ENCODE peak calls at places on chromosomes 11 and 22, in seven cellular contexts. B, H, Z, D, K, Q and X are unnamed samples.

GRCh38 chr11:16364250-16364649 is 7.9 kb upstream of the SOX6 start:
- DNase-seq in B (no peak), H (no peak), Z (no peak), D (no peak), K (no peak), Q (no peak), X (no peak)

GRCh38 chr11:11732116-11732515 is 109.7 kb upstream of the USP47 start:
- DNase-seq in B (no peak), H (no peak), Z (no peak), D (no peak), K (no peak), Q (no peak), X (no peak)

GRCh38 chr11:1691027-1691877 is 5.7 kb upstream of the KRTAP5-6 start:
- DNase-seq in B (no peak), H (peak), Z (no peak), D (no peak), K (no peak), Q (no peak), X (no peak)

GRCh38 chr22:35538801-35539321 is 1.8 kb upstream of the RASD2 start:
- DNase-seq in B (no peak), H (no peak), Z (peak), D (peak), K (peak), Q (no peak), X (peak)

GRCh38 chr22:40218723-40219294 is 41.1 kb downstream of the TNRC6B start:
- DNase-seq in B (no peak), H (peak), Z (no peak), D (no peak), K (no peak), Q (no peak), X (no peak)

GRCh38 chr22:31235076-31235475 is 23.0 kb downstream of the LIMK2 start:
- DNase-seq in B (no peak), H (no peak), Z (no peak), D (no peak), K (no peak), Q (no peak), X (no peak)

GRCh38 chr11:72579816-72580647 is 94.2 kb downstream of the PDE2A start:
- DNase-seq in B (no peak), H (no peak), Z (no peak), D (no peak), K (no peak), Q (no peak), X (peak)

GRCh38 chr22:31451709-31452571 is 37.7 kb downstream of the EIF4ENIF1 start:
- DNase-seq in B (no peak), H (peak), Z (peak), D (peak), K (peak), Q (peak), X (peak)

GRCh38 chr11:1931326-1931725 is 11.8 kb downstream of the TNNT3 start:
- DNase-seq in B (no peak), H (no peak), Z (no peak), D (no peak), K (peak), Q (no peak), X (no peak)

GRCh38 chr11:85540635-85541034 is 86.5 kb downstream of the DLG2 start:
- DNase-seq in B (peak), H (no peak), Z (no peak), D (no peak), K (no peak), Q (no peak), X (no peak)
- H3K4me3 ChIP-seq in B (no peak), H (no peak), Z (no peak), D (no peak), K (no peak), Q (no peak), X (no peak)

GRCh38 chr22:21947040-21948014 is 5.3 kb downstream of the PPM1F start:
- DNase-seq in B (no peak), H (peak), Z (no peak), D (no peak), K (peak), Q (peak), X (peak)

GRCh38 chr22:21946262-21946925 is 6.3 kb downstream of the PPM1F start:
- DNase-seq in B (no peak), H (no peak), Z (no peak), D (no peak), K (no peak), Q (peak), X (no peak)

GRCh38 chr22:21943571-21944448 is 8.8 kb downstream of the PPM1F start:
- DNase-seq in B (no peak), H (no peak), Z (no peak), D (no peak), K (no peak), Q (no peak), X (peak)

GRCh38 chr22:21942939-21943338 is 9.7 kb downstream of the PPM1F start:
- DNase-seq in B (no peak), H (no peak), Z (no peak), D (no peak), K (no peak), Q (no peak), X (no peak)

DNA sequence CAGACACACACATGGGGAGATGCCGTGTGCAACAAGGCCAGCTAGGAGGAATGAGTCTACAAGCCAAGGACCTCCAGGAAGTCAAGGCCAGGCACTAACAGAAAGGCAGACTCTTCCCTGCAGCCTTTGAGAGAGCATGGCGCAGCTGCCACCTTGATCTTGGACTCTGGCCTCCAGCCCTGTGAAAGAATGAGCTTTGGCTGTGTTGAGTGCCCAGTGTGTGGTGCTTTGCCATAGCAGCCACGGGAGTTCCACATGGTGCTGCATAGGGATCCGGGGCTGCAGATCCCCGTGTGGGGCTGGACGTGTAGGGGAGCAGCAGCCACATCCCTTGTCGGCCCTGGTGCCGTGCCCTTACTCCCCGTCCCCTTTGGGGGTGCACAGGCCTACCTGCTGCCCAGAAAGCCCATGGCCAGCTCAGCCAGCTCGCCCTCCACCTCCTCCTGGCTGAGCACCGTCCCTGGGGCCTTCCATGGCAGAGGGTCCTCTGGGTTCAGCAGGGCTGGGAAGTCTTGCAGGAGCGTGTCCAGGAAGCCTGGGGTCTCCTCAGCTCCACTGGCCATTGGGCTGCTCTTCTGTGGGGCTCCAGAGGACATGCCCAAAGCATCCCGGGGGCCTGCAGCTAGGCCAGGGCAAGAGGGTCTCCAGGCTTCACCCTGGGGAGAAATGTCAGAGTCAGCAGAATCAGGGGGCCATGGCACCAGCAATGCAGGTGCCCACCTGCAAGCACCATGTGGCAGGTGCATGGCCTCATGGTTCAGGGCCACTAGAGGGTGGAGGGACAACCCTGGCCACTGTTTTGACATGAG is 7.0 kb downstream of the PPM1F start:
- DNase-seq in B (no peak), H (no peak), Z (no peak), D (no peak), K (no peak), Q (no peak), X (no peak)
- TF ChIP-seq MAX in B (no peak), H (no peak), Z (no peak), D (no peak), K (no peak), Q (no peak), X (no peak)

GRCh38 chr22:49970528-49971231 is 10.1 kb downstream of the PIM3 start:
- DNase-seq in B (peak), H (peak), Z (peak), D (peak), K (peak), Q (peak), X (peak)
- H3K4me3 ChIP-seq in B (peak), H (peak), Z (peak), D (peak), K (peak), Q (peak), X (peak)

GRCh38 chr11:112269139-112269538 is 8.5 kb upstream of the PLET1 start:
- DNase-seq in B (no peak), H (no peak), Z (no peak), D (no peak), K (no peak), Q (no peak), X (no peak)
- TF ChIP-seq MAX in B (no peak), H (peak), Z (no peak), D (no peak), K (no peak), Q (no peak), X (no peak)

GRCh38 chr22:20116951-20117645 is at the start of gene TRMT2A:
- DNase-seq in B (peak), H (peak), Z (peak), D (peak), K (peak), Q (peak), X (peak)
- H3K4me3 ChIP-seq in B (peak), H (peak), Z (peak), D (peak), K (peak), Q (peak), X (peak)

GRCh38 chr22:46929689-46930225 is 167.3 kb downstream of the TBC1D22A start:
- DNase-seq in B (no peak), H (no peak), Z (no peak), D (no peak), K (no peak), Q (no peak), X (no peak)

GRCh38 chr22:46931881-46932280 is 169.4 kb downstream of the TBC1D22A start:
- DNase-seq in B (no peak), H (no peak), Z (no peak), D (no peak), K (no peak), Q (no peak), X (no peak)

GRCh38 chr22:46933526-46933925 is 171.1 kb downstream of the TBC1D22A start:
- DNase-seq in B (no peak), H (no peak), Z (no peak), D (no peak), K (no peak), Q (no peak), X (no peak)

GRCh38 chr22:46933040-46933439 is 170.6 kb downstream of the TBC1D22A start:
- DNase-seq in B (no peak), H (no peak), Z (no peak), D (no peak), K (no peak), Q (no peak), X (no peak)

DNA sequence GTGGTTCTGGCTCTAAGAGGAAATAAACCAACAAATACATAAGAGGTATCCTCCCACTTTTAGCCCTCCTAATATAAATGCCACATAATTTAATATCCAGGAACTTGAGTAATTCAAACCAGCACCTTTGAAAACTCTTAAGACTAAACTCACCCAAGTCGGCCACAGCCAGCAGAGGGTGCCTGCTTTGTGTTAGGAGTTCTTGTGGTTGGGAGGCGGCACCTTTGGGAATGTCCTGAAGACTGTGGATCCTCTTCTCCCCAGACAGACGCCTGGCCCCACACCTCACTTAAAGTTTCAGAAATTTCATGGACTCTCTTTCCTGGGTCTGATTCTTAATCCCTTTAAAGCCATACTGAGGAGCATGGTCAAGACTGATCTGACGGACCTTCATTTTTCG is 169.0 kb downstream of the TBC1D22A start:
- DNase-seq in B (no peak), H (no peak), Z (peak), D (no peak), K (no peak), Q (no peak), X (no peak)
- TF ChIP-seq MAX in B (no peak), H (no peak), Z (no peak), D (no peak), K (no peak), Q (no peak), X (no peak)

GRCh38 chr11:70078095-70078795 is at the start of gene ANO1:
- DNase-seq in B (no peak), H (no peak), Z (no peak), D (no peak), K (peak), Q (peak), X (no peak)

GRCh38 chr11:70077411-70078094 is 564 bp upstream of the ANO1 start:
- DNase-seq in B (no peak), H (no peak), Z (no peak), D (no peak), K (no peak), Q (no peak), X (no peak)

GRCh38 chr11:70080763-70081162 is 2.6 kb downstream of the ANO1 start:
- DNase-seq in B (no peak), H (no peak), Z (peak), D (peak), K (no peak), Q (no peak), X (no peak)

GRCh38 chr11:70078796-70079616 is 889 bp downstream of the ANO1 start:
- DNase-seq in B (no peak), H (no peak), Z (no peak), D (no peak), K (peak), Q (no peak), X (no peak)

DNA sequence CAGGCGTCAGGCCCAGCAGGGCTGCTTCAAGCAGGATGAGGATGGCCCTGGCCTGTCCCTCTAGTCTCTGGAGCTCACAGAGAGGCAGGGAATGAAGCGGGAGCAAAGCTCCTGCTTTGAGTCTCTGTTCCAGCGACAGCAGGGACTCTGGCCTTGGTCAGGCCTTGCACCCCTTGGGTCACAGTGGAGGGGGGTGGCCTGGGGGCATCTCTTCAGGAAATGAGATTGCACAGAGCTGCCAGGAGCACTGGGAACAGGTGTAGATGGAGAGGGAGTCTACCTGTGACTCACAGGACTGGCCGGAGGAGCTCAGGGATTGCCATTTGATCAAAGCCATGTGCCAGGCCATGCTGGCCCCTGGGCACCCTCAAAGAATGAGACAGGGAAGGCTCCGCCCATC is 1.6 kb downstream of the ANO1 start:
- DNase-seq in B (no peak), H (no peak), Z (no peak), D (no peak), K (no peak), Q (no peak), X (no peak)
- H3K4me3 ChIP-seq in B (no peak), H (no peak), Z (peak), D (no peak), K (no peak), Q (no peak), X (no peak)

DNA sequence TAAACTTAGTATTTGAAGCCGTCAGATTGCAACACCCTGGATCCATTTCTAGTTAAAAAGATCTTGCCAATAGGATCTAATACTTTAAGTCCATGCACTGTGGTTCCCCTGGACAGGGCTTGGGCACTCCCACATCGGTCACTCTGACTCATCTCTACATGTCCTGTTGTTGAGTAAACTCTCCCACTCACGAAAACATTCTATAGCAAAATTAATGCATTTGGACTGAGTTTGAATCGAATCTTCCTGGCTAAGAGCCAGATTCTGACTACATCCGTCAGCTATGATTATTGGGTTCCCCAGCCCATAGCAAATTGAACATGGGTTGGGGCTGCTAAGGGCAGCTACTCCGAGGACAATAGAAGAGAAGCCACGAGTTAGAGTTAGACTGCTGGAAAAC is 182.1 kb upstream of the SORL1-AS1 start:
- DNase-seq in B (no peak), H (no peak), Z (no peak), D (no peak), K (no peak), Q (no peak), X (peak)
- TF ChIP-seq MAX in B (no peak), H (no peak), Z (no peak), D (no peak), K (no peak), Q (no peak), X (no peak)

GRCh38 chr11:35554491-35555237 is 29.2 kb upstream of the PAMR1 start:
- DNase-seq in B (no peak), H (no peak), Z (no peak), D (peak), K (no peak), Q (no peak), X (no peak)
- H3K4me3 ChIP-seq in B (no peak), H (no peak), Z (no peak), D (no peak), K (no peak), Q (no peak), X (no peak)

GRCh38 chr11:67264886-67265632 is 1.2 kb upstream of the GRK2 start:
- DNase-seq in B (no peak), H (no peak), Z (no peak), D (no peak), K (no peak), Q (no peak), X (no peak)

GRCh38 chr11:67268036-67268683 is 1.9 kb downstream of the GRK2 start:
- DNase-seq in B (no peak), H (no peak), Z (no peak), D (no peak), K (no peak), Q (no peak), X (peak)

GRCh38 chr11:67267188-67268035 is 1.1 kb downstream of the GRK2 start:
- DNase-seq in B (no peak), H (peak), Z (no peak), D (no peak), K (peak), Q (peak), X (peak)

GRCh38 chr11:67265633-67266423 is 445 bp upstream of the GRK2 start:
- DNase-seq in B (no peak), H (peak), Z (no peak), D (peak), K (peak), Q (peak), X (peak)

DNA sequence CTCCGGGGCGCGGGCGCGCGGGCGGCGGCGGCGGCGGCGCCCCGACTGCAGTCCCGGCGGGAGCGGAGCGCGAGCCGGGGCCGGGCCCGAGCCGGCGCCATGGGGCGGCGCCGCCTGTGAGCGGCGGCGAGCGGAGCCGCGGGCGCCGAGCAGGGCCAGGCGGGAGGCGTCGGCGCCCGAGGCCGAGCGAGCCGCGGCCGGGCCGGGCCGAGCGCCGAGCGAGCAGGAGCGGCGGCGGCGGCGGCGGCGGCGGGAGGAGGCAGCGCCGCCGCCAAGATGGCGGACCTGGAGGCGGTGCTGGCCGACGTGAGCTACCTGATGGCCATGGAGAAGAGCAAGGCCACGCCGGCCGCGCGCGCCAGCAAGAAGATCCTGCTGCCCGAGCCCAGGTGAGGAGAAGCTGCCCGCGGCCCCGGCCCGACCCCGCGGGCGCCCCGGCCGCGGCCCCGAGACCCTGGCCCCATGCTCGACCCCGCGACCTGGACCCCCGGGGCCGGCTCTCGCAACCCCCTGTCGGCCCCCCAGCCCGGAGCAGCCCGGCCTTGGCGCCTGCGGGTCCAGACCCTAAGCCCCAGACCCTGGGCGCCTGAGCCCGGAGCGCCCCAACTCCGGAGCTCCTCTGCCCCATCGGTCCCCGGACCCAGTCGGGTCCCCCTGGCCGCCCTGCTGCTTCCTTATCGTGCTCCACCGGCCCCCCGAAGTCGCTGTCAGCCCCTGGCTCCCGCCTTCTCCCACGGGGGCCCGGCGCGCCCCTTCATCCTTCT is at the start of gene GRK2:
- DNase-seq in B (no peak), H (no peak), Z (no peak), D (peak), K (peak), Q (no peak), X (peak)
- TF ChIP-seq MAX in B (no peak), H (no peak), Z (no peak), D (no peak), K (no peak), Q (no peak), X (no peak)